ENCODE peak calls at places on chromosomes 4 and X, in six cellular contexts. B is endothelial cell, F is HL-60, Z is heart right ventricle, T is gastrocnemius medialis, E is SK-N-SH. A is an unnamed sample.

GRCh38 chr4:147830987-147831386 is 99.1 kb downstream of the ARHGAP10 start:
- DNase-seq in E (no peak), T (peak), B (no peak), Z (no peak), F (no peak), A (no peak)

GRCh38 chr4:138935135-138935795 is 80.3 kb upstream of the NOCT start:
- DNase-seq in T (no peak), E (no peak), Z (no peak), F (no peak), B (no peak), A (no peak)

GRCh38 chrX:130878350-130879341 is 24.4 kb downstream of the ENOX2 start:
- DNase-seq in F (peak), E (no peak), B (no peak), T (no peak), Z (no peak), A (no peak)

GRCh38 chr4:140163029-140163810 is 9.2 kb upstream of the MAML3 start:
- DNase-seq in F (no peak), B (no peak), T (no peak), Z (peak), E (no peak), A (no peak)

GRCh38 chr4:105369988-105370387 is 103.9 kb downstream of the PPA2 start:
- DNase-seq in F (no peak), T (no peak), E (no peak), Z (no peak), B (no peak), A (no peak)

GRCh38 chr4:145760176-145760575 is 80.2 kb downstream of the C4orf51 start:
- DNase-seq in B (no peak), T (no peak), Z (no peak), F (no peak), E (no peak), A (no peak)

GRCh38 chr4:86594559-86595425 is 677 bp downstream of the PTPN13 start:
- DNase-seq in F (peak), T (no peak), E (peak), B (peak), Z (peak), A (peak)

GRCh38 chr4:183758735-183759447 is 99.8 kb downstream of the TRAPPC11 start:
- DNase-seq in B (no peak), E (no peak), Z (peak), T (no peak), F (no peak), A (no peak)

GRCh38 chrX:102546818-102547493 is 30.4 kb upstream of the TMSB15A start:
- DNase-seq in F (no peak), Z (no peak), E (peak), B (no peak), T (no peak), A (peak)

GRCh38 chrX:66544181-66544580 is 94.7 kb downstream of the EDA2R start:
- DNase-seq in F (no peak), B (no peak), E (no peak), T (no peak), Z (no peak), A (no peak)

GRCh38 chr4:139054791-139055376 is 39.3 kb downstream of the NOCT start:
- DNase-seq in Z (no peak), E (no peak), B (no peak), F (no peak), T (no peak), A (no peak)

GRCh38 chr4:176545886-176546285 is 226.1 kb downstream of the SPCS3 start:
- DNase-seq in F (no peak), T (no peak), E (no peak), Z (no peak), B (no peak), A (no peak)

GRCh38 chr4:4284827-4285618 is 4.9 kb downstream of the LYAR start:
- DNase-seq in F (no peak), B (no peak), E (no peak), Z (peak), T (no peak), A (no peak)

GRCh38 chr4:3715251-3716033 is 50.7 kb upstream of the ADRA2C start:
- DNase-seq in T (no peak), F (no peak), Z (no peak), E (no peak), B (no peak), A (no peak)

GRCh38 chr4:89511776-89512175 is 204.2 kb upstream of the GPRIN3 start:
- DNase-seq in T (no peak), Z (no peak), F (no peak), E (no peak), B (no peak), A (no peak)

GRCh38 chr4:183602444-183603102 is 56.4 kb downstream of the RWDD4 start:
- DNase-seq in F (no peak), Z (no peak), E (no peak), T (no peak), B (no peak), A (no peak)

GRCh38 chr4:62271107-62271506 is 1071.0 kb downstream of the ADGRL3 start:
- DNase-seq in Z (no peak), B (no peak), F (no peak), T (no peak), E (no peak), A (no peak)

GRCh38 chrX:109472939-109473713 is 8.8 kb downstream of the GUCY2F start:
- DNase-seq in Z (peak), F (peak), B (peak), E (peak), T (no peak), A (peak)

GRCh38 chrX:149259241-149259640 is 245.9 kb downstream of the IDS start:
- DNase-seq in T (no peak), B (no peak), F (no peak), E (no peak), Z (no peak), A (no peak)

GRCh38 chrX:154526901-154527675 is 11.1 kb upstream of the FAM3A start:
- DNase-seq in B (peak), T (peak), Z (peak), E (peak), F (peak), A (peak)

GRCh38 chr4:1285151-1285789 is 4.4 kb upstream of the MAEA start:
- DNase-seq in F (no peak), B (no peak), Z (no peak), E (no peak), T (no peak), A (no peak)

GRCh38 chrX:30504309-30504708 is 73.3 kb downstream of the TASL start:
- DNase-seq in B (no peak), Z (no peak), E (peak), T (no peak), F (no peak), A (peak)

GRCh38 chr4:70559216-70559830 is 32.7 kb upstream of the AMBN start:
- DNase-seq in T (no peak), Z (peak), B (peak), F (peak), E (peak), A (peak)

GRCh38 chrX:70025464-70025863 is 24.3 kb downstream of the AWAT2 start:
- DNase-seq in E (no peak), B (no peak), F (no peak), T (no peak), Z (no peak), A (no peak)

DNA sequence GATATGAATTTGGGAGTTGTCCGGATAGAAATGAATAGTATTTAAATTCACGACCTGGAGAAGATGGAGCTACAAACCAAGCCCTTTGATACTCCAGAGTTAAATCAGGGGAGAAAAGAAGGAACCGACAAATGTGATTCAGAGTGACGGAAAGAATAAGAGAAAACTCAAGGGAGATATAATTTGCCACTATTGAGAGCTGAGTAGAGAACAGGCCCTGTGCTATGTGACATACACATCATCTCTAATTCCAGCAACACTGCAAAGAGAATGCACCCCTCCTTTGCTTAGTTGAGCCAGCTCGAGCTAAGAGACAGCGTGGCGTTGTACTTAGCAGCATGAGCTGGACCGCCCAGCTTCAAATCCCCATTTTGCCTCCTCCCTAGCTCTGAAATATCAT is 266.5 kb upstream of the TENM3 start:
- DNase-seq in T (no peak), B (no peak), F (no peak), Z (no peak), E (no peak), A (no peak)
- TF ChIP-seq CTCF in T (no peak), B (no peak), F (no peak), Z (no peak), E (no peak), A (no peak)

DNA sequence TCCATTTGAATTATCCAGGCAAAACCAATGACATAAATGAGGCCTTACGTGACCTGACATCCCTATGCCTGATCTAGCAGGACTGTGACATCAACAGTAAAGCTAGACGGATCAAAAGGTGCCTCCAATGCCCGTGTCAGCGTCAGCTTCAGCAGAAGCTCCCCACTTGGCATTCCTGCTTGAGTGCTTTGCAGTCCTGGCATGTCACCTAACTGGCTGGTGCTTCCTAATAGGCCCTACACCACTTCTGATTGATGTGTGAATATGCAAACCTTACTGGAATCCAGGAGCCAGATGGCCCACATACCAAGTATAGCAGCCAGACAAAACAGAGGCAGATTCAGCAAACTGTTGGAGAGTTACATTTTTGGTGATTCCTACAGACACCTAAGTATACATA is 224.2 kb downstream of the DMD start:
- DNase-seq in Z (peak), F (no peak), B (no peak), T (no peak), E (no peak), A (no peak)
- TF ChIP-seq CTCF in Z (no peak), F (no peak), B (no peak), T (no peak), E (no peak), A (no peak)

DNA sequence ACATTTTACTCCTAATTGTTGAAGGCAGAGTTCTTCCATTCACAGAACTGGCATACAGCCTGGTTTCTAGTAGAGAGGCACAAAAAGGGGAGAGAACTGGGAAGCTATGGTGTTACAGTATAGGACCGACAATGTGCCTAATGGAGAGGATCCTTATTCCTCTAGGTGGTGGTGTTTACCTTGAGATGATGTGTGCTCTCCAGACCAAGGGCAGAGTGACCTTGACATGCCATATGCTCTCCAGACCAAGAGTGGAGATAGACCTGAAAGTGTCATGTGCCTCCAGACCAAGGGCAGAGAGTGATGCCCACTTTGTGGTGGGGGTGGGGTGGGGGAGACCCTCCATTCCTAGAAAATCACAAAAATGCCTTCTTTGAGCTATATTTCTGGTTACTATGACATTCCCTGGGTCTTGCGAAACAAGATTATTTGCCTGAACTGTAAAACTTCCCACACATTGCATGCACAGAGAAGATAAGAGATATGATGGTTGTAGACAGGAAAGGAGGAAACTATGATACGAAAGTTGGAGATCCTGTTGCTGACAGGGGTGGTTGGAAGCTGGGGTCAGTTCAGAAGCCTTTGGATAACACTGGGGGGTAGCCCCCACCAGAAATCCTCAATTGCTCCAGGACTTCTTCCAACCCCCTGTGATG is 119.7 kb downstream of the TEX13C start:
- DNase-seq in Z (no peak), F (no peak), E (no peak), B (no peak), T (no peak), A (no peak)
- TF ChIP-seq CTCF in Z (no peak), F (no peak), E (no peak), B (no peak), T (no peak), A (no peak)

GRCh38 chr4:83993774-83994173 is 457.9 kb downstream of the GPAT3 start:
- DNase-seq in F (no peak), B (no peak), T (no peak), E (no peak), Z (no peak), A (no peak)
- TF ChIP-seq CTCF in F (no peak), B (no peak), T (no peak), E (peak), Z (no peak), A (peak)

DNA sequence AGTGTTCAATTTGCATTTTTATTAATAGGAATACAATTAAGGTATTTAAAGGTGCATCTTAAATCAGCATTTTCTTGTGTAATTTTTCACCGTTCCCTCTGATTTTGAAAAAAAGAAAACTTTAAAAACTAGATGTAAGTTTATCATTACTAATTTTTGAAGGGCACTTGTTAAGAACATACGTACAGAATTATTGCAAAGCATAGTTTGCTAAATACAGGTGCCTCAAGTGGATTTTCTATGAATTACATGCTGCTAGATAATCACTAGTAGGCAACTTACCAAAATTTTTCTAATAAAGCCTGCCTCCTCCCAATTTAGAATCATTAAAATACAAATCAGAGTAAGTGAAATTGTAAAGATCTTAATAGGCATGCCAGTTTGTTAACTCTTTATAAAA is 8.5 kb downstream of the CNKSR2 start:
- DNase-seq in T (no peak), E (no peak), Z (no peak), F (no peak), B (no peak), A (no peak)
- TF ChIP-seq CTCF in T (peak), E (peak), Z (peak), F (no peak), B (peak), A (no peak)

DNA sequence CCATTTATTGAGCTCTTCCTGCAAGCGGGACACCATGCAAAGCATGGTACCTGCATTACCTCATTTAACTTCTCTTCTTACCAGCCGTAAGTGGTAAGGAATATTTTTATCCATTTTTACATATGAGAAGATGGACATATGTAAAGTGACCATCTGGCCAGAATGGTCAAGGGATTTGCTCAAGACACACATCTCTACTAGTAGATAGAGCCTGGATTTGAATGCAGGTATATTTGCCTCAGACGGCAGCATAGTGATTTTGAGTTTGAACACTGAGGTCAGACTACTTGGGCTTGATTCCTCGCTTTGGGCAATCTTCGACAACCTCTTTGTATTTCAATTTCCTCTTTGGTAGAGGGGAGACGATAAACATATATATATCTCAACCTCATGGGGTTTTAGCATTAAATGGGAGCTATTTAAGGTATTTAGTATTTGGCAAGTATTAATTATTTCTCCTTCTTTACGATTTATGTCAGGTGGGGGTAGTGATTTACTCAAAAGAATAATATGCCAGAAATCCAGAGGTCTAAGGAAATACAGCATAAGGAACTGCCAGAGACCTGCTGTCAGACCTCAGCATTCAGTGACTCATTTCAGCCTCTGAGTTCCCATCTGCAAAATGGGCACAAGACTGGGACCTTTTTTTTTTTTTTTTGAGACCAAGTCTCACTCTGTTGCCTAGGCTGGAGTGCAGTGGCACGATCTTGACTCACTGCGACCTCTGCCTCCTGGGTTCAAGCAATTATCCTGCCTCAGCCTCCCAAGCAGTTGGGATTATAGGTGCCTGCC is 34.6 kb upstream of the CHRNA9 start:
- DNase-seq in E (no peak), B (no peak), T (no peak), F (no peak), Z (no peak), A (no peak)
- TF ChIP-seq CTCF in E (no peak), B (no peak), T (no peak), F (no peak), Z (no peak), A (no peak)

GRCh38 chr4:111641813-111642579 is 503.3 kb upstream of the FAM241A start:
- DNase-seq in F (peak), B (peak), Z (peak), E (peak), T (no peak), A (peak)
- TF ChIP-seq CTCF in F (peak), B (peak), Z (peak), E (peak), T (peak), A (peak)

DNA sequence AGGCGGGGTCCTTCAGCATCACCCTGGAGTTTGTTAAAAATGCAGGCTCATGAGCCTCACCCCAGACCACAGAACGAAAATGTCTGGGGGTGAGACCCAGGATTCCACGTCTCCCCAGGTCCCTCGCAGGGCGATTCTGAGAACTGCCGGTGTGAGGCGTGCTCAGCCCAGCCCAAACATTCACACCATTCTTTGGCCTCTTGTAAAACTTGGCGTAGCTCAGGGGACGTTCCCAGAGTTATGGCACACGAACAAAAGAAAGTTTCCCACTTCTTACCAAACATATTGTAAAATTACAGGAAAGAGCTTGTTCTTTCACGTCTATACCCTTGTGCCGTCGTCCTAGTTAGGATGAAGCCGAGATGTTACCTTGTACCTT is 12.9 kb downstream of the CD99 start:
- DNase-seq in T (peak), F (no peak), E (no peak), Z (peak), B (no peak), A (no peak)
- TF ChIP-seq CTCF in T (no peak), F (no peak), E (peak), Z (peak), B (no peak), A (no peak)

A was measured in GM20000.